ENCODE peak calls at places on chromosomes 1 and 21, in five cellular contexts. D is GM12878, O is K562, J is HepG2, H is SK-N-SH. S is an unnamed sample.

GRCh38 chr1:2587860-2588571 is 1.4 kb downstream of the PRXL2B start:
- DNase-seq in H (no peak), O (no peak), J (no peak), D (no peak), S (no peak)

GRCh38 chr1:225880210-225880584 is 2.0 kb downstream of the TMEM63A start:
- DNase-seq in H (peak), J (no peak), D (no peak), O (no peak), S (no peak)

GRCh38 chr1:77899647-77900320 is 11.4 kb downstream of the NEXN start:
- DNase-seq in J (peak), H (no peak), D (no peak), O (no peak), S (no peak)

GRCh38 chr1:116292929-116293725 is 79.9 kb upstream of the ATP1A1 start:
- DNase-seq in H (no peak), O (no peak), J (peak), D (no peak), S (no peak)

GRCh38 chr21:42616366-42617340 is 36.8 kb upstream of the PDE9A start:
- DNase-seq in D (no peak), J (no peak), O (no peak), H (no peak), S (no peak)

GRCh38 chr1:183834568-183834967 is 29.6 kb downstream of the RGL1 start:
- DNase-seq in J (no peak), H (no peak), O (no peak), D (no peak), S (no peak)

GRCh38 chr1:26844389-26844788 is 17.9 kb downstream of the ZDHHC18 start:
- DNase-seq in J (no peak), H (no peak), O (no peak), D (no peak), S (no peak)

GRCh38 chr1:42740756-42741580 is 932 bp upstream of the CLDN19 start:
- DNase-seq in H (peak), O (no peak), J (peak), D (no peak), S (no peak)

GRCh38 chr21:42164064-42164789 is 54.7 kb upstream of the ABCG1 start:
- DNase-seq in O (peak), H (peak), J (peak), D (no peak), S (peak)

GRCh38 chr21:17438642-17439041 is 74.2 kb upstream of the CXADR start:
- DNase-seq in H (peak), J (peak), D (no peak), O (no peak), S (no peak)

GRCh38 chr1:4177425-4178150 is 277.5 kb upstream of the C1orf174 start:
- DNase-seq in D (no peak), H (no peak), J (no peak), O (peak), S (no peak)

GRCh38 chr1:114986286-114986685 is 43.3 kb upstream of the TSHB start:
- DNase-seq in D (no peak), H (no peak), J (no peak), O (no peak), S (no peak)

GRCh38 chr1:236608930-236609726 is 4.8 kb upstream of the HEATR1 start:
- DNase-seq in D (no peak), O (peak), J (peak), H (peak), S (peak)

GRCh38 chr1:224331326-224331725 is 1.4 kb upstream of the NVL start:
- DNase-seq in J (no peak), H (no peak), O (no peak), D (no peak), S (no peak)

GRCh38 chr1:183896466-183897026 is 91.6 kb downstream of the RGL1 start:
- DNase-seq in J (no peak), H (no peak), O (no peak), D (no peak), S (no peak)

GRCh38 chr1:243447844-243448243 is 192.0 kb downstream of the SDCCAG8 start:
- DNase-seq in J (no peak), O (no peak), D (no peak), H (no peak), S (no peak)

GRCh38 chr1:11880911-11881748 is 22.4 kb upstream of the NPPB start:
- DNase-seq in O (peak), D (no peak), J (no peak), H (peak), S (no peak)

GRCh38 chr1:26277261-26277661 is 2.6 kb upstream of the SH3BGRL3 start:
- DNase-seq in J (no peak), H (no peak), O (no peak), D (no peak), S (no peak)

GRCh38 chr1:44237721-44238457 is 24.6 kb downstream of the DMAP1 start:
- DNase-seq in H (peak), O (peak), J (no peak), D (no peak), S (peak)

GRCh38 chr1:224565611-224566406 is 50.3 kb upstream of the CNIH3 start:
- DNase-seq in J (no peak), O (no peak), D (no peak), H (no peak), S (no peak)

GRCh38 chr1:163082971-163083370 is 13.8 kb downstream of the RGS4 start:
- DNase-seq in O (no peak), H (no peak), J (no peak), D (no peak), S (no peak)

GRCh38 chr1:14321413-14321812 is 277.1 kb upstream of the KAZN start:
- DNase-seq in D (no peak), O (no peak), J (no peak), H (no peak), S (no peak)

GRCh38 chr1:89802036-89802435 is 18.8 kb upstream of the LRRC8D start:
- DNase-seq in O (no peak), D (no peak), J (no peak), H (no peak), S (no peak)

GRCh38 chr1:229065613-229066012 is 205.3 kb upstream of the RAB4A start:
- DNase-seq in D (no peak), O (no peak), H (no peak), J (no peak), S (no peak)

GRCh38 chr1:106962591-106962990 is 93.9 kb upstream of the PRMT6 start:
- DNase-seq in O (no peak), J (no peak), H (no peak), D (no peak), S (no peak)

GRCh38 chr1:184826001-184826400 is 71.3 kb upstream of the EDEM3 start:
- DNase-seq in D (no peak), H (no peak), J (no peak), O (no peak), S (no peak)

GRCh38 chr21:39153373-39153772 is 29.9 kb downstream of the PSMG1 start:
- DNase-seq in H (peak), D (no peak), O (peak), J (no peak), S (peak)

GRCh38 chr1:9436258-9436657 is 103.0 kb upstream of the SLC25A33 start:
- DNase-seq in H (no peak), J (peak), O (no peak), D (no peak), S (no peak)

GRCh38 chr21:14923468-14923867 is 141.3 kb downstream of the NRIP1 start:
- DNase-seq in J (no peak), D (no peak), O (no peak), H (no peak), S (no peak)

GRCh38 chr1:109307363-109308021 is 681 bp upstream of the MYBPHL start:
- DNase-seq in D (no peak), J (peak), H (no peak), O (no peak), S (no peak)

GRCh38 chr1:12184008-12184681 is 17.4 kb downstream of the TNFRSF1B start:
- DNase-seq in H (peak), O (peak), J (peak), D (no peak), S (no peak)

GRCh38 chr21:45817345-45817744 is 164.2 kb upstream of the COL6A1 start:
- DNase-seq in J (no peak), D (no peak), O (no peak), H (no peak), S (no peak)

GRCh38 chr1:8026153-8026975 is at the start of gene ERRFI1:
- DNase-seq in J (peak), H (peak), O (peak), D (peak), S (peak)

GRCh38 chr1:21857840-21858670 is 46.0 kb downstream of the LDLRAD2 start:
- DNase-seq in O (no peak), D (no peak), J (no peak), H (no peak), S (no peak)

GRCh38 chr1:201536542-201536941 is 2.4 kb upstream of the NAV1 start:
- DNase-seq in O (no peak), D (no peak), H (no peak), J (no peak), S (no peak)
- TF ChIP-seq FOXM1 in O (no peak), D (no peak), H (no peak), J (no peak), S (no peak)

GRCh38 chr1:48697066-48697707 is 79.5 kb downstream of the BEND5 start:
- DNase-seq in J (peak), O (peak), D (no peak), H (peak), S (peak)

GRCh38 chr1:48693180-48693579 is 83.5 kb downstream of the BEND5 start:
- DNase-seq in D (no peak), J (no peak), O (no peak), H (no peak), S (no peak)

GRCh38 chr1:48692235-48692634 is 84.5 kb downstream of the BEND5 start:
- DNase-seq in J (no peak), D (no peak), O (no peak), H (no peak), S (no peak)

GRCh38 chr1:48691429-48692001 is 85.2 kb downstream of the BEND5 start:
- DNase-seq in H (no peak), O (no peak), J (no peak), D (no peak), S (no peak)

DNA sequence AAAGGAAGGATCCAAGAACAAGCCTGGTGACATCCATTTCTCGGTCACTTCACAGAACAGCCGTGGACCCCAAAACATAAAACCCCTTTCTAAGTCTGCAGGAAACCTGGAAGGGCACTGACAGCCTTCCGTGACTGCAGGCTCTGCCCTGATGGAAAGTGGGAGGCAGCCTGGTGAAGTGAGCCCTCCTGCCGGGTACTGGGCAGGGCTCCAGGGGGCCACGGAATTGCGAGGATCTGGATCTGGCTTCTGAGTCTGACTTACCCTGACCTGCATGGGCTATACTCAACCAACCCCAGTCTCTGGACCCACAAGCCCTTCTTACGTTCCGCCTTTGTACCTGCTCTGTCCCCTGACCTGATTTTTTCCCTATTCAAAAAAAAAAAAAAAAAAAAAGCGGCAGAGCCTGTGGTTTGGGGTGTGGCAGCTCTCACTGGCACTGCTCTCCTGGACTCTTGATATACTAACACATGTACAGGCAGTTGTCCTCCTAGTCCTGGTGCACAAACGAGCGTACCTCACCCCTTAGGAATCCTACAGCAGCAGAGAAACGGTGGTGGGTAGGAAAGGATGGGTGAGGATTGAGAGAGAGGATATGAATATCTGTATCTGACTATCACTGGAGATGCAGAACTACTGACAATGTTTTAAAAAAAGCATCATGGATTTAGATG is 82.9 kb downstream of the BEND5 start:
- DNase-seq in J (no peak), H (no peak), D (no peak), O (no peak), S (no peak)
- TF ChIP-seq FOXM1 in J (no peak), H (no peak), D (no peak), O (no peak), S (no peak)

GRCh38 chr1:40162791-40163441 is 1.7 kb downstream of the RLF start:
- DNase-seq in J (no peak), D (no peak), O (peak), H (peak), S (peak)
- TF ChIP-seq FOXM1 in J (no peak), D (no peak), O (no peak), H (no peak), S (no peak)

GRCh38 chr1:47650205-47650604 is 212.4 kb downstream of the FOXD2 start:
- DNase-seq in O (no peak), J (no peak), H (no peak), D (no peak), S (no peak)
- TF ChIP-seq FOXM1 in O (no peak), J (no peak), H (no peak), D (no peak), S (no peak)

GRCh38 chr1:84884671-84885389 is 8.2 kb downstream of the LPAR3 start:
- DNase-seq in H (no peak), O (no peak), D (no peak), J (no peak), S (no peak)
- TF ChIP-seq FOXM1 in H (no peak), O (no peak), D (no peak), J (no peak), S (no peak)

GRCh38 chr1:212917858-212918257 is 32.5 kb upstream of the VASH2 start:
- DNase-seq in O (no peak), J (no peak), H (no peak), D (no peak), S (no peak)

GRCh38 chr1:212914789-212915188 is 35.6 kb upstream of the VASH2 start:
- DNase-seq in O (no peak), H (no peak), D (no peak), J (no peak), S (no peak)

GRCh38 chr1:212917134-212917485 is 33.2 kb upstream of the VASH2 start:
- DNase-seq in H (no peak), D (no peak), O (no peak), J (no peak), S (no peak)

GRCh38 chr1:212915245-212916091 is 34.9 kb upstream of the VASH2 start:
- DNase-seq in H (peak), O (peak), D (no peak), J (peak), S (peak)

GRCh38 chr1:212916395-212917133 is 33.8 kb upstream of the VASH2 start:
- DNase-seq in H (no peak), J (peak), O (peak), D (no peak), S (no peak)
- TF ChIP-seq FOXM1 in H (no peak), J (no peak), O (no peak), D (no peak), S (no peak)